ENCODE peak calls at places on chromosomes 4 and X, in four cellular contexts. L, U, E and D are unnamed samples.
A peak's percentile ranks its signal among the peaks of the same experiment; 100 is the strongest.

GRCh38 chr4:139175647-139176298 is 1.2 kb downstream of the ELF2 start:
- DNase-seq in L (no peak), U (no peak), E (peak; percentile 74), D (no peak)

GRCh38 chr4:118682928-118683327 is 2.3 kb upstream of the METTL14 start:
- DNase-seq in L (peak; percentile 50), U (no peak), E (peak; percentile 35), D (no peak)

GRCh38 chr4:32876546-32876945 is 2156.4 kb downstream of the PCDH7 start:
- DNase-seq in E (no peak), U (no peak), L (no peak), D (no peak)

GRCh38 chr4:7096264-7096663 is 28.4 kb upstream of the GRPEL1 start:
- DNase-seq in L (no peak), E (no peak), U (no peak), D (no peak)

GRCh38 chr4:118278473-118279274 is 74.1 kb downstream of the PRSS12 start:
- DNase-seq in L (peak; percentile 99), E (peak; percentile 94), U (peak; percentile 80), D (peak; percentile 99)

GRCh38 chr4:123924536-123924935 is 527.9 kb downstream of the SPRY1 start:
- DNase-seq in E (no peak), U (no peak), L (no peak), D (no peak)

GRCh38 chr4:103934178-103934789 is 214.5 kb upstream of the TACR3 start:
- DNase-seq in L (no peak), U (peak; percentile 11), E (peak; percentile 72), D (no peak)

GRCh38 chr4:140152760-140153418 is 1.1 kb downstream of the MAML3 start:
- DNase-seq in U (peak; percentile 30), E (peak; percentile 71), L (peak; percentile 81), D (peak; percentile 89)

GRCh38 chrX:84168095-84168494 is 19.9 kb downstream of the RPS6KA6 start:
- DNase-seq in U (peak; percentile 58), L (no peak), E (no peak), D (no peak)

GRCh38 chrX:22122510-22122909 is 90.4 kb downstream of the PHEX start:
- DNase-seq in E (no peak), L (no peak), U (peak; percentile 75), D (no peak)

GRCh38 chr4:41472098-41472497 is 65.9 kb upstream of the LIMCH1 start:
- DNase-seq in L (no peak), E (no peak), U (no peak), D (no peak)

GRCh38 chr4:40046311-40046980 is 10.2 kb upstream of the N4BP2 start:
- DNase-seq in U (peak; percentile 77), L (no peak), E (no peak), D (no peak)

GRCh38 chr4:19636451-19636850 is 615.3 kb upstream of the SLIT2 start:
- DNase-seq in E (no peak), L (no peak), U (no peak), D (no peak)

GRCh38 chr4:176875441-176875930 is 82.8 kb upstream of the VEGFC start:
- DNase-seq in L (peak; percentile 47), E (peak; percentile 33), U (no peak), D (no peak)

DNA sequence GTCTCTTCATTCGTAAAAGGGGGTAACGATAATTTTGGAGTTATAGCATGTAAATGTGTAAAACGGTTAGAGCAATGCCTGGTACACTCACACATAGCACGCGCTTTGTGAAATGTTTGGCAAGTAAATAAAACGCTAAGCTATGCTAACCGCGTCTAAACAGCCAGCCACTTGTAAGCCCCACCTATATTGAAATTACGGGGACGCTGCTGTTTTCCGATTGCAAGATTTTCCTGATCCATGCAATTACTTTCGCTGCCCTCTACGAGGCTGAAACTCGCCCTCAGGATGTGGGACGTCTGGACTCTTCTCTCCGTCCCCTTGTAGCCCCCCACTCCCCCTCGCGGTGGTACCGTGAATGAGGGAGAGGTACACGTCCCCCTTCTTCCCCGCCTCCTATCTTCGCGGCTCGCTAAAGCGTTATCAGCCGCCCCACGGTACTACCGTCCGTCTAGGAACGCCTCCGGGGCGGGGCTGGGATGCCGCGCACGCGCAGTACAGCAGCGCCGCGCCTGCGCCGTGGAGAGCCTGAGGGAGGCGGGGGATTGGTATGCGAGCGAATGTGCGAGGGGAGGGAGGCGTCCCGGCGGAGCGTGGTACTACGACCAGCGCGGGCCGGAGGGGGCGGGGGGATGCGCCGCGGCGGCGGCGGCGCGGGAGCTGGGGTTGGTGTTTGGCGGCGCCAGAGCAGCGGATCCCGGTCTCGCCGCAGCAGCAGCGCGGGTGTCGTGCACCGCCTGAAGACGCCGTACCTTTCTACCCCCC is at the start of gene STIM2:
- DNase-seq in L (peak; percentile 99), E (peak; percentile 98), U (peak; percentile 88), D (peak; percentile 99)
- TF ChIP-seq CTCF in L (peak; percentile 59), E (peak; percentile 55), U (peak; percentile 4), D (peak; percentile 14)

GRCh38 chrX:150161092-150161672 is 201.9 kb upstream of the MAMLD1 start:
- DNase-seq in L (no peak), E (no peak), U (no peak), D (no peak)

GRCh38 chrX:150157291-150157690 is 205.8 kb upstream of the MAMLD1 start:
- DNase-seq in L (peak; percentile 13), E (no peak), U (no peak), D (no peak)

GRCh38 chrX:150160656-150161055 is 202.5 kb upstream of the MAMLD1 start:
- DNase-seq in U (no peak), L (no peak), E (no peak), D (no peak)

GRCh38 chrX:150158554-150159332 is 204.4 kb upstream of the MAMLD1 start:
- DNase-seq in E (no peak), L (peak; percentile 12), U (no peak), D (no peak)

DNA sequence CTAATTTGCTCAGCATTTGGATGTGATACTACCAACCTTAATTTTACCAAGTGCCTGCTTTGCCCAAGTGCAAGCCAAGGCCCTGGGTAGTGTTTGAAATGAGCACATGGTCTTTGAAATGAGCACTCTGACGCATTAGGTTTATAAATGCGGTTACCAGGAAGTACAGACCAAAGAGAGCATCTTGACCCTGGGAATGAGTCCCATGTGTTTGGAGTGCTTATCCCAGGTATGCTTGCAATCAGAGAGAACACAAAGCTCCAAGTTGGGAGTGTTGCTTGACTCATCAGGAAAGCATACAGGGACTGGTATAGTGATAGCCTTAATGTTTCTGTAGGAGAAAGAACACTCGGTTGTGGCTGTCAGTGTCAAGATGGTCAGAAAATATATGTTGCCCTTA is 203.6 kb upstream of the MAMLD1 start:
- DNase-seq in L (no peak), E (no peak), U (no peak), D (no peak)
- H3K4me1 ChIP-seq in L (no peaks in the 10 kb centered on the region), E (no peaks in the 10 kb centered on the region), U (peaks cover 11% of the 10 kb centered on the region), D (no peaks in the 10 kb centered on the region)

DNA sequence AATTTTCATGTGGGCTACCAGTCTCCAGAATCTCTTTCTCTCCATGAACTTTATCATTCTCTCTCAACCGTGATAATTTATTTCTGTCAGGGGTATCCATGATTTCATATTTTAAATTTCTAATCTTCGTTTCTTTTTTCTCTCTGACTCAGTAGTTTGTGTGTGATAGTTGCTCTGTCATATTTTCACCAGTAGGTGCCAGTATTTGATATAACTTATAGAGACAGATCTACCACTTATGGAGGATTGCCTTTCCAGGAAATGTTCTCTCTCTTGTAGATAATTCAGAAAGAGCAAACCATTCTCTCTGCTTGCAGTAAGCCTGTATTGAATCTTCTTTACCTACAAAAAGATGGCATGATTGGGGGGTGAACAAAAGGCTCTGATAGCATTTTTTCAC is 79.3 kb upstream of the DYNLT3 start:
- DNase-seq in U (peak; percentile 25), L (no peak), E (peak; percentile 21), D (no peak)
- TF ChIP-seq CTCF in U (peak; percentile 41), L (peak; percentile 68), E (peak; percentile 59), D (peak; percentile 46)

GRCh38 chrX:13074297-13075262 is 30.2 kb upstream of the FAM9C start:
- DNase-seq in L (no peak), U (no peak), E (no peak), D (no peak)
- H3K4me1 ChIP-seq in L (no peaks in the 10 kb centered on the region), U (peaks cover 4% of the 10 kb centered on the region), E (peaks cover 5% of the 10 kb centered on the region), D (no peaks in the 10 kb centered on the region)

DNA sequence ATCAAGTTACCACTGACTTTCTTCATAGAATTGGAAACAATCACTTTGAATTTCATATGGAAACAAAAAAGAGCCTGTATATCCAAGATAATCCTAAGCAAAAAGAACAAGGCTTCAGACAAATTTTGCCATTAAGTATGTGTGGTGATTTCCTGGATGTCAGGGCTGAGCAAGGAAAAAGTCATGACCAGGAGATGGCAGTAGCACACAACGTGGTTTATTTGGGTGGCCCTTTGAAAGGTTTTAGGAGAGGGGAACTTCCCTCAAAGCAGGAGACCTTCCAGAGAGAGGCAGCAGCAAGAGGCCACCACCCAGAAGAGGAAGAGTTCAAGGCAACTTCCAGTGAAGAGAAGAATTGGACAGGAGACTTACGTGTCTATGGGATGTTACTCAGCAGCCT is 18.1 kb upstream of the ZXDB start:
- DNase-seq in E (peak; percentile 39), L (peak; percentile 72), U (no peak), D (no peak)
- TF ChIP-seq CTCF in E (peak; percentile 54), L (peak; percentile 66), U (peak; percentile 31), D (no peak)

GRCh38 chr4:128978985-128979384 is 114.4 kb downstream of the SCLT1 start:
- DNase-seq in E (no peak), U (no peak), L (no peak), D (no peak)

GRCh38 chr4:128979934-128980333 is 113.4 kb downstream of the SCLT1 start:
- DNase-seq in L (no peak), U (peak; percentile 93), E (no peak), D (no peak)

GRCh38 chr4:128986019-128986418 is 107.3 kb downstream of the SCLT1 start:
- DNase-seq in U (no peak), L (no peak), E (no peak), D (no peak)

GRCh38 chr4:128981377-128981776 is 112.0 kb downstream of the SCLT1 start:
- DNase-seq in L (no peak), E (no peak), U (no peak), D (no peak)

GRCh38 chr4:128980816-128981326 is 112.5 kb downstream of the SCLT1 start:
- DNase-seq in L (no peak), E (no peak), U (peak; percentile 8), D (no peak)
- H3K4me1 ChIP-seq in L (no peaks in the 10 kb centered on the region), E (no peaks in the 10 kb centered on the region), U (peaks cover 5% of the 10 kb centered on the region), D (no peaks in the 10 kb centered on the region)

GRCh38 chr4:85825937-85826678 is 351.2 kb downstream of the ARHGAP24 start:
- DNase-seq in E (peak; percentile 58), U (peak; percentile 80), L (peak; percentile 71), D (no peak)
- TF ChIP-seq CTCF in E (peak; percentile 28), U (no peak), L (peak; percentile 30), D (peak; percentile 45)

GRCh38 chr4:146095867-146096266 is 79.7 kb upstream of the LSM6 start:
- DNase-seq in U (no peak), L (no peak), E (no peak), D (no peak)

GRCh38 chr4:146099585-146099984 is 75.9 kb upstream of the LSM6 start:
- DNase-seq in L (no peak), U (no peak), E (no peak), D (no peak)

GRCh38 chr4:146098978-146099377 is 76.5 kb upstream of the LSM6 start:
- DNase-seq in L (no peak), U (no peak), E (no peak), D (no peak)

GRCh38 chr4:146096374-146096773 is 79.1 kb upstream of the LSM6 start:
- DNase-seq in E (no peak), U (no peak), L (no peak), D (no peak)

GRCh38 chr4:146098397-146098796 is 77.1 kb upstream of the LSM6 start:
- DNase-seq in L (no peak), U (no peak), E (no peak), D (no peak)
- H3K4me1 ChIP-seq in L (no peaks in the 10 kb centered on the region), U (no peaks in the 10 kb centered on the region), E (no peaks in the 10 kb centered on the region), D (peaks cover 4% of the 10 kb centered on the region)